ENCODE peak calls at places on chromosomes 11 and 22, in four cellular contexts. B, X, E and R are unnamed samples.
A peak's percentile ranks its signal among the peaks of the same experiment; 100 is the strongest.

GRCh38 chr11:92397356-92397755 is 172.7 kb downstream of the FAT3 start:
- DNase-seq in B (peak; percentile 60), E (no peak), X (no peak), R (no peak)

GRCh38 chr11:18721576-18722292 is 4.3 kb downstream of the IGSF22 start:
- DNase-seq in B (peak; percentile 88), X (peak; percentile 80), E (peak; percentile 34), R (no peak)

GRCh38 chr11:72789493-72790131 is 4.2 kb downstream of the STARD10 start:
- DNase-seq in X (no peak), E (peak; percentile 52), B (peak; percentile 44), R (no peak)

GRCh38 chr11:81874627-81875026 is 859.0 kb downstream of the FAM181B start:
- DNase-seq in B (peak; percentile 24), X (no peak), E (no peak), R (no peak)

GRCh38 chr11:94938399-94939055 is 34.8 kb downstream of the CWC15 start:
- DNase-seq in E (peak; percentile 92), B (no peak), X (no peak), R (no peak)

GRCh38 chr11:134362192-134362901 is 30.6 kb downstream of the GLB1L2 start:
- DNase-seq in B (no peak), X (no peak), E (no peak), R (no peak)

GRCh38 chr11:61679893-61680621 is at the start of gene DAGLA:
- DNase-seq in X (peak; percentile 62), E (peak; percentile 43), B (peak; percentile 51), R (no peak)

GRCh38 chr11:46456269-46456668 is 64.7 kb upstream of the CHRM4 start:
- DNase-seq in X (no peak), E (no peak), B (no peak), R (no peak)

GRCh38 chr22:36528336-36528735 is 630 bp downstream of the EIF3D start:
- DNase-seq in E (no peak), X (no peak), B (no peak), R (no peak)

GRCh38 chr22:47069270-47069669 is 306.8 kb downstream of the TBC1D22A start:
- DNase-seq in B (no peak), X (no peak), E (no peak), R (no peak)

GRCh38 chr11:7165911-7166310 is 77.1 kb downstream of the RBMXL2 start:
- DNase-seq in X (no peak), E (no peak), B (no peak), R (no peak)

GRCh38 chr11:98260983-98261382 is 759.8 kb upstream of the CNTN5 start:
- DNase-seq in X (no peak), B (no peak), E (no peak), R (no peak)

GRCh38 chr11:68962527-68963250 is 18.1 kb downstream of the MRGPRD start:
- DNase-seq in E (no peak), X (peak; percentile 26), B (no peak), R (no peak)

DNA sequence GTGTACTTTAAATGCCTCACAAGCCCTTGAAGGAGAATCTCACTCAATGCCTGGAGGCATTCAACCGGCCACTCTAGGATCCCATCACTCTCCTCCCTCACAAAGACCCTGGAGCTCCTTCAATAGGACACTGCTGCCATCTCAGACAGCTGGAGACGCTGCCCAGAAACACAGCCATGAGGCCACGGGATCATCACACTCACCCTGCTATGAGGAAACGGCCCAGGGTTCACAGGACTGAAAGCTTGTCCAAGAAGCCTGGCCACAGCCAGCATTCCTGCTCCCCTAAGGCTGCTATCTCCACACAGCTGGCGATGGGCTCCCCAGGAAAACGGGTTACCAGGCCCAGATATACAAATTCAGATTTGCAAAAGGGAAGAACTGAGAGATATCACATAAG is 13.2 kb downstream of the CARS1 start:
- DNase-seq in E (peak; percentile 24), X (no peak), B (no peak), R (no peak)
- H4K5ac ChIP-seq in E (no peak overlapping the region), X (no peak overlapping the region), B (no peak overlapping the region), R (no peak overlapping the region)

DNA sequence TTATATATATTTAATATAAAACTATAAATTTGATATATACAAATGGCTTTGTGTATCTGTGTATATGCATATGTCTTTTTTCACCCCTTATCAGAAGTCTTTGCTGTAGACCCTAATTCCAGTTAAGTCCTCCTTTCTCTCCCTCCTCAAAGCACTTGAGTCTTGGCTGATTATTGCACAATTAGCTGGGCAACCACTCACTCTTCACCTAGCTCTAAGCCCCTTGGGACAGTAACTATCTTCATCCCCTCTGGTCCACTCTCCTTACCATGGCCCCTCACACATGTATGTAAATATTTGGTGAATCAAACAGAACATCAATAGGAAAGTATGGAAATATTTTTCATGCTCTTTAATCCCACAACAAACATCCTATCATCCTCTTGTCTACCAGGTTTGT is 909 bp upstream of the OR5B21 start:
- DNase-seq in E (no peak), X (no peak), B (no peak), R (no peak)
- H4K5ac ChIP-seq in E (peak overlapping the region; percentile 74), X (no peak overlapping the region), B (no peak overlapping the region), R (no peak overlapping the region)

DNA sequence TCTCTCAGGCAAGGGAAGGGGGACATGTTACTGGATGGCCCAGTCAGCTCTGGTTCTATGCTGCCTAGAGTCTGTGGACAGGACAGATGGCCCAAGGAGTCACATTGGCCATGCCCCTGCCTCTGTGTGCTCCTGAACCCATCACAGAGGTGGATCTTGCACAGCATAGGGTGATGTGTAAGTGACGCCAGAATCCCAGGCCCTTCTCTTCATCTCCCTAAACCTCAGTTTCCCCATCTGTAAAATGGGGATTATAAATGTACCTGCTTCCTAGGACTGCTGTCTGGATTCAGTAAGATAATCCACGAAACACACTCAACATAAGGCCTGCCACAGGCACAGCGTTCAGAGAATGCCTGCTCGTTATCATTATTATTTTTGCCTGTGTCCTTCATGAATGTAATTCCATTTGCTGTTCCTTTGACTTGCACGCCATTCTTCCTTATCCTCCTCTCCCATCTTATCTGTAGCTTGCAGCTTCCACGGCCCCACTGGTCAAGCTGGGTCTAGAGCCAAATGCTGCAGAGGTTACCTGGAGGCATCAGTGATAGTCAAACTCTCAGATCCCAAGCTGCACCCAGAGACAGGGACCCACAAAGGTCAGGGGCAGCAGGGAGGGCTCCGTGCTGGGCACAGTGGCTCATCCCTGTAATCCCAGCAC is 207.0 kb downstream of the MN1 start:
- DNase-seq in X (no peak), B (no peak), E (no peak), R (no peak)
- H4K5ac ChIP-seq in X (no peak overlapping the region), B (no peak overlapping the region), E (no peak overlapping the region), R (no peak overlapping the region)

DNA sequence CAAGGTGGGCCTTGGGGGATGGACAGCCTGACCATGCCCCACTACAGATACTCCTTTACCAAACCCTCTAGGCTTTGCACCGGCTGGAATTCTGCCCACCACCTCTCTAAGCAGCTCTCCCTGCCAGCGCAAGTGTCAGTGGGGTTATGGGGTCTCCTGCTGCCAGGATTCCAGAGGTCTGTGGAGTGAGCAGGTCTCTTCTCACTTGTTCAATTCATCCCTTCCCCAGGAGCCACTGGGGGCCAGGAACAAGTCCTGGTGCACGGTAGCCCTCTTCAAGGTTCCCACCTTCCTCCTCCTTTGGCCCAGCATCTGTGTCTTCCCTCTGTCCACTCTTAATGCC is 30.5 kb downstream of the CCDC15 start:
- DNase-seq in E (no peak), B (no peak), X (no peak), R (no peak)
- H4K5ac ChIP-seq in E (no peak overlapping the region), B (no peak overlapping the region), X (no peak overlapping the region), R (no peak overlapping the region)